ENCODE peak calls at places on chromosomes 16 and 17, in eight cellular contexts. H, T, A, B, Q, N, K and J are unnamed samples.
A peak's percentile ranks its signal among the peaks of the same experiment; 100 is the strongest.

GRCh38 chr17:22409160-22409751 is 716.9 kb downstream of the KCNJ18 start:
- DNase-seq in H (no peak), T (no peak), A (peak; percentile 75), K (no peak), Q (no peak), N (no peak), B (no peak), J (no peak)

GRCh38 chr17:66730497-66730923 is 104.4 kb upstream of the CACNG5 start:
- DNase-seq in A (no peak), K (no peak), B (no peak), T (no peak), H (no peak), Q (no peak), N (no peak), J (no peak)

GRCh38 chr17:28896884-28897768 is at the start of gene FLOT2:
- DNase-seq in T (peak; percentile 21), H (peak; percentile 39), Q (peak; percentile 70), B (peak; percentile 56), K (peak; percentile 81), A (peak; percentile 89), N (peak; percentile 67), J (no peak)

GRCh38 chr16:66081967-66082366 is 284.5 kb upstream of the CDH5 start:
- DNase-seq in T (peak; percentile 94), H (no peak), Q (no peak), N (peak; percentile 46), A (no peak), K (no peak), B (no peak), J (no peak)

GRCh38 chr17:20908373-20909273 is 134.2 kb downstream of the USP22 start:
- DNase-seq in H (peak; percentile 58), Q (peak; percentile 94), B (peak; percentile 59), K (peak; percentile 81), A (peak; percentile 94), N (peak; percentile 88), T (peak; percentile 89), J (peak; percentile 53)

GRCh38 chr17:47918003-47918402 is 22.0 kb downstream of the SP2 start:
- DNase-seq in K (peak; percentile 36), N (no peak), Q (no peak), B (no peak), T (no peak), H (no peak), A (no peak), J (no peak)

GRCh38 chr16:57376313-57376818 is 4.1 kb downstream of the CX3CL1 start:
- DNase-seq in N (no peak), B (no peak), H (no peak), Q (no peak), A (no peak), T (no peak), K (no peak), J (no peak)

GRCh38 chr16:78606572-78606971 is 507.1 kb downstream of the WWOX start:
- DNase-seq in T (no peak), Q (no peak), B (no peak), A (no peak), H (no peak), N (no peak), K (no peak), J (no peak)